ENCODE peak calls at places on chromosomes 16 and 17, in seven cellular contexts. R is prostate gland, O is stomach, L is kidney, Q is neural progenitor cell, H is colonic mucosa, X is cardiac muscle cell. Y is an unnamed sample.

GRCh38 chr17:12522336-12522735 is 143.4 kb upstream of the MYOCD start:
- DNase-seq in O (no peak), R (no peak), L (no peak), Q (no peak), X (no peak), H (no peak), Y (no peak)

GRCh38 chr17:53527473-53527872 is 295.3 kb upstream of the KIF2B start:
- DNase-seq in H (no peak), L (no peak), Q (no peak), R (no peak), O (no peak), X (peak; percentile 1), Y (no peak)

GRCh38 chr16:30439720-30440348 is 5.8 kb downstream of the SEPHS2 start:
- DNase-seq in Q (no peak), O (no peak), H (no peak), R (no peak), X (no peak), L (no peak), Y (no peak)

GRCh38 chr17:38885728-38886642 is 16.1 kb downstream of the LASP1 start:
- DNase-seq in R (no peak), H (no peak), O (no peak), X (peak; percentile 46), Q (peak; percentile 90), L (no peak), Y (no peak)

GRCh38 chr17:48842746-48843145 is 11.9 kb downstream of the CALCOCO2 start:
- DNase-seq in Q (no peak), L (no peak), H (no peak), X (no peak), O (no peak), R (no peak), Y (no peak)

GRCh38 chr17:69575346-69575761 is 160.9 kb downstream of the MAP2K6 start:
- DNase-seq in Q (peak; percentile 43), H (no peak), L (no peak), X (peak; percentile 87), O (no peak), R (no peak), Y (no peak)

GRCh38 chr17:80656590-80656989 is 112.0 kb downstream of the RPTOR start:
- DNase-seq in H (no peak), O (no peak), Q (peak; percentile 46), X (no peak), L (no peak), R (no peak), Y (no peak)

GRCh38 chr17:3960764-3961163 is 3.5 kb downstream of the ATP2A3 start:
- DNase-seq in H (peak; percentile 67), O (no peak), Q (no peak), L (no peak), X (peak; percentile 59), R (no peak), Y (peak; percentile 58)

GRCh38 chr17:45270828-45271418 is 9.0 kb upstream of the SPATA32 start:
- DNase-seq in L (peak; percentile 66), R (no peak), H (no peak), X (peak; percentile 18), O (no peak), Q (peak; percentile 71), Y (no peak)

GRCh38 chr17:49549691-49550678 is 25.7 kb upstream of the NXPH3 start:
- DNase-seq in X (no peak), O (no peak), L (peak; percentile 59), Q (no peak), R (no peak), H (no peak), Y (no peak)

GRCh38 chr17:44557653-44558285 is 485 bp downstream of the FZD2 start:
- DNase-seq in Q (peak; percentile 79), R (no peak), X (peak; percentile 67), O (peak; percentile 36), L (peak; percentile 82), H (no peak), Y (peak; percentile 56)

GRCh38 chr17:75783069-75783783 is 1.4 kb upstream of the UNK start:
- DNase-seq in R (no peak), H (no peak), O (no peak), Q (no peak), L (no peak), X (peak; percentile 71), Y (no peak)

GRCh38 chr17:79732804-79733691 is 2.3 kb downstream of the ENPP7 start:
- DNase-seq in Q (no peak), L (no peak), X (no peak), R (no peak), H (peak; percentile 46), O (peak; percentile 49), Y (no peak)

GRCh38 chr17:13544292-13544691 is 57.4 kb downstream of the HS3ST3A1 start:
- DNase-seq in Q (no peak), O (no peak), R (peak; percentile 25), L (no peak), H (no peak), X (peak; percentile 96), Y (no peak)

GRCh38 chr17:81230043-81230820 is 7.5 kb upstream of the CEP131 start:
- DNase-seq in L (peak; percentile 78), O (no peak), Q (no peak), X (no peak), R (no peak), H (no peak), Y (no peak)

GRCh38 chr16:49788505-49788904 is 67.4 kb downstream of the ZNF423 start:
- DNase-seq in Q (no peak), L (no peak), H (peak; percentile 32), R (no peak), O (no peak), X (peak; percentile 46), Y (no peak)

GRCh38 chr17:68134046-68134637 is 98.6 kb downstream of the KPNA2 start:
- DNase-seq in L (no peak), O (no peak), R (no peak), H (no peak), Q (no peak), X (no peak), Y (no peak)

GRCh38 chr16:2963611-2964415 is at the start of gene KREMEN2:
- DNase-seq in X (no peak), H (peak; percentile 23), R (no peak), L (no peak), O (no peak), Q (peak; percentile 79), Y (peak; percentile 10)

GRCh38 chr16:11658896-11659708 is 9.2 kb upstream of the SNN start:
- DNase-seq in H (no peak), L (no peak), X (peak; percentile 46), R (no peak), Q (no peak), O (no peak), Y (no peak)

GRCh38 chr17:31462261-31462660 is 70.8 kb downstream of the RAB11FIP4 start:
- DNase-seq in O (no peak), L (no peak), Q (no peak), R (no peak), H (no peak), X (no peak), Y (no peak)

GRCh38 chr17:16083223-16083622 is 83.6 kb downstream of the TTC19 start:
- DNase-seq in R (no peak), Q (no peak), L (no peak), O (no peak), X (no peak), H (no peak), Y (no peak)

GRCh38 chr16:75249441-75249840 is 2.0 kb downstream of the BCAR1 start:
- DNase-seq in O (no peak), H (no peak), R (no peak), L (no peak), X (no peak), Q (no peak), Y (peak; percentile 40)

GRCh38 chr16:75250089-75250808 is 1.2 kb downstream of the BCAR1 start:
- DNase-seq in O (peak; percentile 90), R (peak; percentile 31), L (peak; percentile 87), H (peak; percentile 87), Q (no peak), X (no peak), Y (peak; percentile 87)

GRCh38 chr16:75248142-75248535 is 3.3 kb downstream of the BCAR1 start:
- DNase-seq in L (no peak), O (peak; percentile 68), H (no peak), Q (no peak), X (no peak), R (no peak), Y (no peak)

GRCh38 chr16:75247249-75247648 is 4.2 kb downstream of the BCAR1 start:
- DNase-seq in X (no peak), Q (no peak), O (no peak), L (no peak), R (no peak), H (no peak), Y (no peak)

GRCh38 chr16:75248536-75249380 is 2.7 kb downstream of the BCAR1 start:
- DNase-seq in R (no peak), O (no peak), L (peak; percentile 81), H (no peak), Q (no peak), X (no peak), Y (no peak)
- H3K4me1 ChIP-seq in R (peaks cover 38% of the 10 kb centered on the region), O (peaks cover 95% of the 10 kb centered on the region), L (peaks cover 77% of the 10 kb centered on the region), H (peaks cover 56% of the 10 kb centered on the region), Q (peaks cover 54% of the 10 kb centered on the region), X (peaks cover 58% of the 10 kb centered on the region), Y (peaks cover 68% of the 10 kb centered on the region)

GRCh38 chr17:61461586-61461966 is 9.4 kb downstream of the TBX4 start:
- DNase-seq in L (no peak), O (no peak), Q (peak; percentile 47), X (no peak), R (no peak), H (peak; percentile 50), Y (no peak)

GRCh38 chr17:61458491-61459433 is 6.5 kb downstream of the TBX4 start:
- DNase-seq in H (peak; percentile 6), X (no peak), O (no peak), L (no peak), Q (no peak), R (no peak), Y (no peak)

GRCh38 chr17:61459434-61459809 is 7.2 kb downstream of the TBX4 start:
- DNase-seq in R (no peak), L (no peak), Q (no peak), O (no peak), X (no peak), H (no peak), Y (no peak)

GRCh38 chr17:61460796-61461585 is 8.8 kb downstream of the TBX4 start:
- DNase-seq in Q (peak; percentile 42), R (no peak), L (no peak), X (no peak), H (no peak), O (no peak), Y (no peak)

GRCh38 chr17:61459968-61460718 is 7.9 kb downstream of the TBX4 start:
- DNase-seq in Q (no peak), X (no peak), O (no peak), R (no peak), L (no peak), H (peak; percentile 13), Y (no peak)
- H3K4me3 ChIP-seq in Q (no peak overlapping the region), X (no peak overlapping the region), O (no peak overlapping the region), R (no peak overlapping the region), L (no peak overlapping the region), H (no peak overlapping the region), Y (no peak overlapping the region)

DNA sequence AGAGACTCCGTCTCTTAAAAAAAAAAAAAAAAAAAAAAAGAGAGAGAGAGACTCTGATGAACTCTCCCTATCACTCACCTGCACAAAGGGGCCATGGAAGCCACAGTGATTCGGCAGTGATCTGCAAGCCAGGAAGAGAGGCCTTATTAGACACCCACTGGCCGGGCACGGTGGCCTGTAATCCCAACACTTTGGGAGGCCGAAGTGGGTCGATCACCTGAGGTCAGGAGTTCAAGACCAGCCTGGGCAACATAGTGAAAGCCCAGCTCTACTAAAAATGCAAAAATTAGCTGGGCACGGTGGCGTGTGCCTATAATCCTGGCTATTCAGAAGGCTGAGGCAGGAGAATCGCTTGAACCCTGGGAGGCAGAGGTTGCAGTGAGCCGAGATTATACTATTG is 198.5 kb upstream of the WSCD1 start:
- DNase-seq in O (no peak), H (no peak), R (no peak), Q (no peak), L (no peak), X (no peak), Y (no peak)
- TF ChIP-seq CTCF in O (no peak), H (no peak), R (no peak), Q (no peak), L (no peak), X (no peak), Y (no peak)

GRCh38 chr16:27232875-27233605 is 29.7 kb downstream of the KDM8 start:
- DNase-seq in R (peak; percentile 67), Q (no peak), H (no peak), X (no peak), O (no peak), L (no peak), Y (peak; percentile 18)
- H3K4me1 ChIP-seq in R (peaks cover 28% of the 10 kb centered on the region), Q (peaks cover 14% of the 10 kb centered on the region), H (peaks cover 33% of the 10 kb centered on the region), X (peaks cover 25% of the 10 kb centered on the region), O (peaks cover 76% of the 10 kb centered on the region), L (peaks cover 21% of the 10 kb centered on the region), Y (peaks cover 75% of the 10 kb centered on the region)